ENCODE peak calls at places on chromosome 16, in four cellular contexts. N, W, Q and H are unnamed samples.

GRCh38 chr16:89164847-89165684 is 6.5 kb upstream of the CDH15 start:
- DNase-seq in N (no peak), W (no peak), Q (no peak), H (no peak)

GRCh38 chr16:27098366-27099050 is 31.8 kb downstream of the C16orf82 start:
- DNase-seq in N (no peak), W (no peak), Q (no peak), H (no peak)

GRCh38 chr16:27314161-27314723 is 468 bp downstream of the IL4R start:
- DNase-seq in N (peak; percentile 64), W (peak; percentile 79), Q (peak; percentile 92), H (peak; percentile 65)

GRCh38 chr16:54171855-54172537 is 114.6 kb downstream of the IRX3 start:
- DNase-seq in N (peak; percentile 13), W (no peak), Q (no peak), H (no peak)

GRCh38 chr16:53087101-53087500 is 32.3 kb downstream of the CHD9 start:
- DNase-seq in N (no peak), W (no peak), Q (no peak), H (no peak)

GRCh38 chr16:66574081-66574480 is 5.2 kb upstream of the CMTM2 start:
- DNase-seq in N (no peak), W (no peak), Q (no peak), H (no peak)

GRCh38 chr16:56950881-56951771 is 10.6 kb upstream of the CETP start:
- DNase-seq in N (peak; percentile 42), W (no peak), Q (peak; percentile 75), H (peak; percentile 52)

GRCh38 chr16:85902366-85903155 is 3.6 kb downstream of the IRF8 start:
- DNase-seq in N (peak; percentile 44), W (no peak), Q (no peak), H (no peak)

GRCh38 chr16:86392751-86393150 is 117.6 kb upstream of the FOXF1 start:
- DNase-seq in N (no peak), W (no peak), Q (no peak), H (no peak)

GRCh38 chr16:65314246-65315003 is 192.6 kb upstream of the CDH11 start:
- DNase-seq in N (no peak), W (no peak), Q (no peak), H (no peak)

DNA sequence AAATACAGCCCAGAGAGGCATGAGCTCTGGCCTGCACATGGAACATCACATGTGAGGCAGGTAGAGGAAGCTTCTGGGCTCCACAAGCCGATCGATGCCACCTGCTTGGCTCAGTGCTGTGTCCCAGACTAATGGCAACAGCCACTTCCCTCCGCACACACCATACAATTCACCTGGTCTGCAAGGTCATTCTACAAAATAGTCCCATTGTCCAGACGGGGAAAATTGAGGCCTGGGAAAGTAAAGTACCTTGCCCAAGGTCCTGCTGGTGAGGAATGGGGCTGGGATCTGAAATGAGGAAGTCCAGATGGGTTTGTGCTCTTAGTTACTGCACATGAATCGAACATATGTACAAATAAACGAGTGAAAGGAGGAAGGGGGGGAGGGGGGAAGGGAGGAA is 88.0 kb downstream of the LITAF start:
- DNase-seq in N (no peak), W (no peak), Q (no peak), H (no peak)
- H3K4me1 ChIP-seq in N (peaks cover 2% of the 10 kb centered on the region), W (peaks cover 23% of the 10 kb centered on the region), Q (peaks cover 25% of the 10 kb centered on the region), H (peaks cover 8% of the 10 kb centered on the region)

GRCh38 chr16:82008957-82009592 is 2.2 kb downstream of the SDR42E1 start:
- DNase-seq in N (no peak), W (no peak), Q (no peak), H (no peak)
- H3K9me3 ChIP-seq in N (no peaks in the 10 kb centered on the region), W (no peaks in the 10 kb centered on the region), Q (no peaks in the 10 kb centered on the region), H (peaks cover 10% of the 10 kb centered on the region)

GRCh38 chr16:69326172-69326873 is 4.1 kb downstream of the PDF start:
- DNase-seq in N (peak; percentile 93), W (peak; percentile 91), Q (no peak), H (no peak)
- H3K4me1 ChIP-seq in N (peaks cover 9% of the 10 kb centered on the region), W (peaks cover 74% of the 10 kb centered on the region), Q (peaks cover 48% of the 10 kb centered on the region), H (peaks cover 18% of the 10 kb centered on the region)

DNA sequence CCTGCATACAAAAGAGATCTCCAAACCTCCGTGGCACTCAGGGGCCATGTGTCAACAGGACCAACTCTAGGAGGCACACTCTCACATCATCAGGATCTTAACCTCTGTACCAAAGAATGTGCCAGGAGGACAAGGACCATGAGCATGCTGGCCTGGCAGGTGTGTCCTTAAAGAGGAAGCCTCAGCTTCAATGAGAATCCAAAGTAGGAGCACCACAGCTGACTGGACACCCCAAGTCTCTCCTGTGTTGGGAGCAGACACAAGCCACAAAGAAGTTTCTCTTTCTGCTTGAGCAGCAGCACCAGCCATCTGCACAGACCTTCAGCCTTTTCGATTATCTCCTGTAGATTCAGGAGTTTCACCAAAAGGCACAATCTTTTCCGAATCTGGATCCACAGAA is 1734.5 kb downstream of the TP53TG3F start:
- DNase-seq in N (no peak), W (no peak), Q (no peak), H (no peak)
- H3K9me3 ChIP-seq in N (peaks cover 5% of the 10 kb centered on the region), W (no peaks in the 10 kb centered on the region), Q (no peaks in the 10 kb centered on the region), H (peaks cover 40% of the 10 kb centered on the region)

GRCh38 chr16:6023449-6023848 is 925.9 kb upstream of the EEF2KMT start:
- DNase-seq in N (no peak), W (no peak), Q (no peak), H (no peak)
- H3K4me1 ChIP-seq in N (no peaks in the 10 kb centered on the region), W (no peaks in the 10 kb centered on the region), Q (no peaks in the 10 kb centered on the region), H (no peaks in the 10 kb centered on the region)